ENCODE peak calls at places on chromosome 22, in four cellular contexts. D is sigmoid colon, E is SJSA1, M is left ventricle myocardium inferior. O is an unnamed sample.
A peak's percentile ranks its signal among the peaks of the same experiment; 100 is the strongest.

GRCh38 chr22:30513462-30513861 is 8.0 kb upstream of the SEC14L4 start:
- DNase-seq in D (no peak), E (no peak), M (no peak), O (peak; percentile 1)

GRCh38 chr22:33865996-33866395 is 54.3 kb downstream of the LARGE1 start:
- DNase-seq in D (no peak), E (no peak), M (no peak), O (no peak)

GRCh38 chr22:39655736-39656285 is 85.3 kb downstream of the CACNA1I start:
- DNase-seq in D (no peak), E (no peak), M (no peak), O (no peak)

GRCh38 chr22:28989035-28989464 is 72.6 kb downstream of the C22orf31 start:
- DNase-seq in D (no peak), E (no peak), M (no peak), O (peak; percentile 70)

GRCh38 chr22:43238526-43239006 is 51.6 kb upstream of the TTLL12 start:
- DNase-seq in D (no peak), E (no peak), M (peak; percentile 28), O (no peak)

GRCh38 chr22:36562261-36562835 is 33.4 kb upstream of the EIF3D start:
- DNase-seq in D (no peak), E (peak; percentile 31), M (no peak), O (no peak)

GRCh38 chr22:27673839-27674238 is 127.7 kb downstream of the MN1 start:
- DNase-seq in D (no peak), E (no peak), M (no peak), O (no peak)

GRCh38 chr22:30469165-30469564 is 2.7 kb downstream of the SEC14L3 start:
- DNase-seq in D (no peak), E (no peak), M (no peak), O (no peak)

GRCh38 chr22:50505776-50506610 is 1.5 kb downstream of the LMF2 start:
- DNase-seq in D (peak; percentile 66), E (no peak), M (no peak), O (peak; percentile 85)

GRCh38 chr22:35752833-35753189 is 35.1 kb downstream of the APOL5 start:
- DNase-seq in D (no peak), E (no peak), M (no peak), O (no peak)

GRCh38 chr22:32313532-32313931 is 44.1 kb upstream of the RFPL3 start:
- DNase-seq in D (no peak), E (no peak), M (no peak), O (no peak)

GRCh38 chr22:39314251-39314971 is 5.0 kb downstream of the RPL3 start:
- DNase-seq in D (no peak), E (no peak), M (no peak), O (no peak)

GRCh38 chr22:34877506-34877905 is 188.5 kb upstream of the ISX start:
- DNase-seq in D (no peak), E (no peak), M (no peak), O (no peak)

GRCh38 chr22:30804626-30805025 is 110.0 kb downstream of the OSBP2 start:
- DNase-seq in D (no peak), E (no peak), M (no peak), O (no peak)

GRCh38 chr22:25834490-25834889 is 92.5 kb downstream of the MYO18B start:
- DNase-seq in D (no peak), E (no peak), M (no peak), O (no peak)

GRCh38 chr22:20725987-20726558 is 47.8 kb upstream of the SERPIND1 start:
- DNase-seq in D (no peak), E (no peak), M (no peak), O (peak; percentile 49)

GRCh38 chr22:46764779-46765485 is 2.5 kb downstream of the TBC1D22A start:
- DNase-seq in D (no peak), E (no peak), M (no peak), O (no peak)

GRCh38 chr22:46763051-46763705 is 728 bp downstream of the TBC1D22A start:
- DNase-seq in D (peak; percentile 81), E (peak; percentile 24), M (peak; percentile 67), O (peak; percentile 88)

GRCh38 chr22:46762238-46763050 is at the start of gene TBC1D22A:
- DNase-seq in D (peak; percentile 97), E (peak; percentile 89), M (peak; percentile 96), O (peak; percentile 98)

GRCh38 chr22:46766611-46767010 is 4.2 kb downstream of the TBC1D22A start:
- DNase-seq in D (no peak), E (no peak), M (no peak), O (no peak)

GRCh38 chr22:46764140-46764680 is 1.8 kb downstream of the TBC1D22A start:
- DNase-seq in D (no peak), E (no peak), M (no peak), O (no peak)
- H3K4me3 ChIP-seq in D (no peak overlapping the region), E (no peak overlapping the region), M (peak overlapping the region; percentile 99), O (no peak overlapping the region)

GRCh38 chr22:49186293-49186692 is 641.4 kb downstream of the BRD1 start:
- DNase-seq in D (no peak), E (no peak), M (no peak), O (no peak)
- H3K9me3 ChIP-seq in D (no peaks in the 10 kb centered on the region), E (peaks cover 21% of the 10 kb centered on the region), M (no peaks in the 10 kb centered on the region), O (no peaks in the 10 kb centered on the region)

GRCh38 chr22:23791737-23792645 is 5.2 kb downstream of the SMARCB1 start:
- DNase-seq in D (no peak), E (no peak), M (no peak), O (peak; percentile 58)
- H3K27ac ChIP-seq in D (peak overlapping the region; percentile 66), E (no peak overlapping the region), M (no peak overlapping the region), O (no peak overlapping the region)

GRCh38 chr22:45211848-45212247 is 28.8 kb downstream of the KIAA0930 start:
- DNase-seq in D (no peak), E (no peak), M (no peak), O (peak; percentile 56)

GRCh38 chr22:45210577-45211431 is 29.9 kb downstream of the KIAA0930 start:
- DNase-seq in D (no peak), E (no peak), M (no peak), O (peak; percentile 55)

GRCh38 chr22:45210174-45210573 is 30.5 kb downstream of the KIAA0930 start:
- DNase-seq in D (no peak), E (no peak), M (no peak), O (peak; percentile 58)

GRCh38 chr22:45212306-45212709 is 28.4 kb downstream of the KIAA0930 start:
- DNase-seq in D (peak; percentile 94), E (peak; percentile 94), M (peak; percentile 80), O (peak; percentile 91)

GRCh38 chr22:45211435-45211834 is 29.3 kb downstream of the KIAA0930 start:
- DNase-seq in D (no peak), E (no peak), M (no peak), O (peak; percentile 12)
- H3K4me3 ChIP-seq in D (no peak overlapping the region), E (peak overlapping the region; percentile 37), M (no peak overlapping the region), O (no peak overlapping the region)

GRCh38 chr22:49101873-49102272 is 725.8 kb downstream of the BRD1 start:
- DNase-seq in D (peak; percentile 44), E (no peak), M (no peak), O (peak; percentile 45)

GRCh38 chr22:49103314-49104052 is 724.2 kb downstream of the BRD1 start:
- DNase-seq in D (peak; percentile 41), E (no peak), M (no peak), O (no peak)

GRCh38 chr22:49101225-49101624 is 726.4 kb downstream of the BRD1 start:
- DNase-seq in D (no peak), E (no peak), M (no peak), O (no peak)

GRCh38 chr22:49100764-49101163 is 726.9 kb downstream of the BRD1 start:
- DNase-seq in D (no peak), E (no peak), M (no peak), O (peak; percentile 37)

GRCh38 chr22:49102367-49102766 is 725.3 kb downstream of the BRD1 start:
- DNase-seq in D (peak; percentile 38), E (no peak), M (no peak), O (peak; percentile 57)
- H3K9me3 ChIP-seq in D (no peaks in the 10 kb centered on the region), E (peaks cover 4% of the 10 kb centered on the region), M (no peaks in the 10 kb centered on the region), O (no peaks in the 10 kb centered on the region)

GRCh38 chr22:46075764-46076531 is 74.4 kb upstream of the PPARA start:
- DNase-seq in D (peak; percentile 63), E (no peak), M (peak; percentile 13), O (peak; percentile 70)
- H3K27ac ChIP-seq in D (peak overlapping the region; percentile 99), E (peak overlapping the region; percentile 92), M (peak overlapping the region; percentile 100), O (peak overlapping the region; percentile 84)

GRCh38 chr22:38080847-38081635 is 2.9 kb downstream of the SLC16A8 start:
- DNase-seq in D (no peak), E (no peak), M (peak; percentile 41), O (peak; percentile 80)
- H3K4me3 ChIP-seq in D (no peak overlapping the region), E (peak overlapping the region; percentile 25), M (peak overlapping the region; percentile 65), O (no peak overlapping the region)

GRCh38 chr22:48900626-48901025 is 927.0 kb downstream of the BRD1 start:
- DNase-seq in D (no peak), E (no peak), M (no peak), O (no peak)
- H3K9me3 ChIP-seq in D (no peaks in the 10 kb centered on the region), E (no peaks in the 10 kb centered on the region), M (no peaks in the 10 kb centered on the region), O (no peaks in the 10 kb centered on the region)